ENCODE peak calls at places on chromosomes 2 and 18, in seven cellular contexts. R, M, S, U, A, V and Z are unnamed samples.

GRCh38 chr2:65349863-65350262 is 82.5 kb downstream of the SPRED2 start:
- DNase-seq in R (peak; percentile 67), M (peak; percentile 79), S (peak; percentile 77), U (peak; percentile 70), A (no peak), V (no peak), Z (no peak)

GRCh38 chr2:18784245-18784644 is 194.9 kb upstream of the NT5C1B start:
- DNase-seq in R (no peak), M (no peak), S (no peak), U (no peak), A (no peak), V (no peak), Z (no peak)

GRCh38 chr2:225768741-225769140 is 369.2 kb downstream of the NYAP2 start:
- DNase-seq in R (no peak), M (no peak), S (no peak), U (no peak), A (no peak), V (no peak), Z (no peak)

GRCh38 chr2:240319855-240320560 is 115.5 kb upstream of the GPC1 start:
- DNase-seq in R (peak; percentile 94), M (peak; percentile 98), S (no peak), U (no peak), A (peak; percentile 27), V (no peak), Z (peak; percentile 74)

GRCh38 chr2:173354073-173354600 is 535 bp upstream of the CDCA7 start:
- DNase-seq in R (peak; percentile 15), M (no peak), S (no peak), U (no peak), A (peak; percentile 65), V (no peak), Z (no peak)

GRCh38 chr2:71813315-71813714 is 334.3 kb downstream of the CYP26B1 start:
- DNase-seq in R (no peak), M (no peak), S (no peak), U (no peak), A (no peak), V (no peak), Z (no peak)

GRCh38 chr2:35973737-35974132 is 381.8 kb upstream of the CRIM1 start:
- DNase-seq in R (peak; percentile 5), M (peak; percentile 12), S (no peak), U (peak; percentile 14), A (no peak), V (no peak), Z (no peak)

GRCh38 chr18:69250305-69251151 is 150.2 kb upstream of the DOK6 start:
- DNase-seq in R (peak; percentile 26), M (peak; percentile 70), S (no peak), U (no peak), A (no peak), V (no peak), Z (no peak)

GRCh38 chr2:173898178-173898668 is 67.0 kb downstream of the SP3 start:
- DNase-seq in R (no peak), M (no peak), S (no peak), U (no peak), A (no peak), V (no peak), Z (no peak)

GRCh38 chr2:120596191-120596781 is 139.4 kb upstream of the GLI2 start:
- DNase-seq in R (no peak), M (no peak), S (no peak), U (peak; percentile 14), A (no peak), V (peak; percentile 78), Z (no peak)

GRCh38 chr2:71934595-71935263 is 212.9 kb downstream of the CYP26B1 start:
- DNase-seq in R (no peak), M (peak; percentile 46), S (no peak), U (peak; percentile 62), A (no peak), V (peak; percentile 82), Z (peak; percentile 9)

GRCh38 chr2:172931923-172932520 is 143.6 kb upstream of the MAP3K20 start:
- DNase-seq in R (peak; percentile 55), M (peak; percentile 55), S (peak; percentile 83), U (peak; percentile 50), A (peak; percentile 38), V (peak; percentile 64), Z (peak; percentile 46)

GRCh38 chr18:75211002-75211621 is 515 bp downstream of the TSHZ1 start:
- DNase-seq in R (no peak), M (no peak), S (no peak), U (no peak), A (no peak), V (peak; percentile 61), Z (peak; percentile 81)

GRCh38 chr2:128626758-128627515 is 308.3 kb upstream of the HS6ST1 start:
- DNase-seq in R (no peak), M (peak; percentile 24), S (no peak), U (no peak), A (no peak), V (no peak), Z (peak; percentile 32)

GRCh38 chr18:58315041-58315440 is 271.0 kb downstream of the NEDD4L start:
- DNase-seq in R (no peak), M (peak; percentile 43), S (no peak), U (no peak), A (no peak), V (no peak), Z (no peak)

GRCh38 chr2:33810046-33810835 is 211.1 kb upstream of the FAM98A start:
- DNase-seq in R (peak; percentile 14), M (peak; percentile 48), S (no peak), U (no peak), A (peak; percentile 57), V (no peak), Z (no peak)

GRCh38 chr2:25545899-25546298 is 127.5 kb downstream of the DTNB start:
- DNase-seq in R (no peak), M (no peak), S (no peak), U (no peak), A (no peak), V (no peak), Z (no peak)

GRCh38 chr18:50982802-50983179 is 15.0 kb downstream of the ELAC1 start:
- DNase-seq in R (no peak), M (peak; percentile 7), S (no peak), U (no peak), A (no peak), V (no peak), Z (no peak)

GRCh38 chr2:69007603-69008002 is 5.4 kb upstream of the ANTXR1 start:
- DNase-seq in R (no peak), M (peak; percentile 17), S (no peak), U (no peak), A (no peak), V (no peak), Z (no peak)

GRCh38 chr18:46160050-46160798 is 56.0 kb downstream of the HAUS1 start:
- DNase-seq in R (no peak), M (peak; percentile 20), S (no peak), U (no peak), A (no peak), V (no peak), Z (no peak)

DNA sequence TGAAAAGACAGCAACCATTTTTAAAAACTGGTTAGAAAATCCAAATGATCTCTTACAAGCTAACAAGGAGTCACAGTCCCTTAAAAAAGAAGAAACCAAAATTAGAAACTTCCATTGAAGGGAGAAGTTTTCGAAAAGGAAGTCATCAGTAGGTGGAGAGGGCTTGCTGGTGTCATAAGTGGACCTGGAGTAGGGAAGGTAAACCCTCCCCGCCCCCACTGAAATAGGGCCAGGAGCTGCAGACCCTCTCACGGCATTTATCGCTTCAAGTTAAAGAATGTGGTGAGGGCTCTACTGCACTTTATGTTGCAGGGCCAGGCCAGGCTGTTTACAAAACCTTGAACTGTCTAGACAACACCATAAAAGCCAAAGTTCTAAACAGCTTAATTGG is 2.9 kb downstream of the HOXD11 start:
- DNase-seq in R (no peak), M (no peak), S (no peak), U (no peak), A (no peak), V (no peak), Z (no peak)
- H3K27me3 ChIP-seq in R (peaks cover 76% of the 10 kb centered on the region), M (peaks cover 75% of the 10 kb centered on the region), S (peaks cover 6% of the 10 kb centered on the region), U (peaks cover 99% of the 10 kb centered on the region), A (peaks cover 98% of the 10 kb centered on the region), V (peaks cover 99% of the 10 kb centered on the region), Z (peaks cover 98% of the 10 kb centered on the region)

GRCh38 chr2:96539215-96539920 is 2.8 kb downstream of the ARID5A start:
- DNase-seq in R (no peak), M (no peak), S (no peak), U (no peak), A (no peak), V (peak; percentile 43), Z (no peak)
- H3K4me3 ChIP-seq in R (no peak overlapping the region), M (no peak overlapping the region), S (no peak overlapping the region), U (peak overlapping the region; percentile 97), A (peak overlapping the region; percentile 36), V (peak overlapping the region; percentile 91), Z (peak overlapping the region; percentile 72)

GRCh38 chr2:215358312-215358845 is 46.5 kb downstream of the ATIC start:
- DNase-seq in R (no peak), M (no peak), S (no peak), U (no peak), A (no peak), V (no peak), Z (no peak)

GRCh38 chr2:215356334-215356947 is 44.6 kb downstream of the ATIC start:
- DNase-seq in R (peak; percentile 13), M (no peak), S (no peak), U (no peak), A (no peak), V (no peak), Z (no peak)

GRCh38 chr2:215355801-215356200 is 43.9 kb downstream of the ATIC start:
- DNase-seq in R (peak; percentile 22), M (peak; percentile 69), S (no peak), U (no peak), A (no peak), V (no peak), Z (no peak)

GRCh38 chr2:215357660-215358059 is 45.8 kb downstream of the ATIC start:
- DNase-seq in R (no peak), M (no peak), S (no peak), U (no peak), A (no peak), V (no peak), Z (no peak)

DNA sequence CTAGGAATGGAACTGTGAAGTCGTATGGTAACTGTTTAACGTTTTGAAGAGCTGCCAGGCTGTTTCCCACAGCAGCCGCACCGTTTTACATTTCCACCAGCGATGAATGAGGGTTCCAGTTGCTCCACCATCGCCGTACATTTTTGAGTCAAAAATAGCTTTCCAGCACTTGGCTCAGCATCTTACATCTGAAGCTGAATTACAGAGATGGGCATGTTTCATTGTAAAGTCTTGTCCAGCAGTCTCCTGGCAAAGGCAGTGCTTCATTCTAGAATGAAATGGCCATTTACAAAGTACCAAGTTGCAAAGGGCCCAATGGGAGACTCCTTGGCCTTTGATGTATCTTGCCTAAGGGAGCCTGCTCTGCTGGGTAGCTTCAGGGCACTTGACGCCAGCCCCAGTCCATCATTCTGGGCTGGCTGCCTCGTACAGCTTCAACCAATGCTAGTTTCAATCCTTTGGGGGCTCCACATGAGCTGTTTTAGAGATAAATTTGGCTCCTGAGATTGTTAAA is 45.1 kb downstream of the ATIC start:
- DNase-seq in R (no peak), M (peak; percentile 67), S (no peak), U (no peak), A (no peak), V (no peak), Z (no peak)
- H3K36me3 ChIP-seq in R (peaks cover 2% of the 10 kb centered on the region), M (peaks cover 10% of the 10 kb centered on the region), S (no peaks in the 10 kb centered on the region), U (peaks cover 22% of the 10 kb centered on the region), A (peaks cover 57% of the 10 kb centered on the region), V (peaks cover 2% of the 10 kb centered on the region), Z (no peaks in the 10 kb centered on the region)

DNA sequence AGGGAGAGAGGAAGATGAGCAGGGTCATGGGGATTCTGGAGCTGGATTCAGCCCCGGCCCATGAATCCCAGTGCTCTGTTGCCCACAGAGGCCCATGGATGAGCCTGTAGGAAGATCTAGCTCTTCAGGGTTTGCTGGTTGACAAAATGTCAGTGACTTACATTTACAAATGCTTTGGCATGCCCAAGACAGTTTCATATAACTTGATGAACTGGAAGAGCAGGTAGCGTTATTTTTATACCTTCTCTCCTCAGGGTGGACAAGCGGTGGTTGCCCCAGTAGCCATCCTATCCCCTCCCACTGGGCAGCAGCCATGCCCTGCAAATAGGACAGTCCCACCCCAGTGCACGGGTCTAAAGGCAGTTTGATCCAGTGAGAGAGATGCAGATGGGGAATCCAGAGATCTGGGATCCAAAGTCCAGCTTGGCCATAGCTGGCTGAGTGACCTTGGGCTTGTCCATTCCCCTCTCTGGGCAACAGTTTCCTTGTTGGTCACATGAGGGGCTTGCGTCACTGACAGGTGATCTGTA is 21.5 kb upstream of the KCNK3 start:
- DNase-seq in R (no peak), M (no peak), S (no peak), U (no peak), A (no peak), V (no peak), Z (no peak)
- H3K27me3 ChIP-seq in R (peaks cover 8% of the 10 kb centered on the region), M (peaks cover 6% of the 10 kb centered on the region), S (no peaks in the 10 kb centered on the region), U (peaks cover 72% of the 10 kb centered on the region), A (no peaks in the 10 kb centered on the region), V (peaks cover 27% of the 10 kb centered on the region), Z (no peaks in the 10 kb centered on the region)